ENCODE peak calls at places on chromosomes 13 and 19, in six cellular contexts. R is hepatic stellate cell, V is RPMI7951, Q is fibroblast of the conjunctiva, E is bronchial epithelial cell, O is H7. U is an unnamed sample.

GRCh38 chr19:13154241-13154778 is 4.1 kb downstream of the IER2 start:
- DNase-seq in R (peak), V (peak), Q (peak), E (peak), O (peak), U (no peak)

GRCh38 chr13:97621631-97622030 is 187.7 kb downstream of the RAP2A start:
- DNase-seq in R (no peak), V (no peak), Q (no peak), E (no peak), O (peak), U (no peak)

GRCh38 chr19:48878219-48879024 is 6.2 kb downstream of the PPP1R15A start:
- DNase-seq in R (no peak), V (peak), Q (no peak), E (peak), O (peak), U (no peak)

GRCh38 chr13:76454991-76455390 is 431.2 kb downstream of the KCTD12 start:
- DNase-seq in R (no peak), V (no peak), Q (no peak), E (no peak), O (no peak), U (no peak)

GRCh38 chr19:48568345-48568886 is 16.4 kb downstream of the SULT2B1 start:
- DNase-seq in R (peak), V (peak), Q (peak), E (peak), O (peak), U (no peak)

GRCh38 chr19:52778811-52779210 is 7.8 kb downstream of the ZNF600 start:
- DNase-seq in R (no peak), V (no peak), Q (no peak), E (peak), O (no peak), U (no peak)

GRCh38 chr13:77492982-77493381 is 42.5 kb upstream of the SCEL start:
- DNase-seq in R (no peak), V (no peak), Q (peak), E (peak), O (no peak), U (no peak)

GRCh38 chr13:39803156-39803555 is 147.7 kb downstream of the COG6 start:
- DNase-seq in R (no peak), V (no peak), Q (no peak), E (peak), O (no peak), U (peak)

GRCh38 chr19:32613008-32613407 is 32.0 kb downstream of the PDCD5 start:
- DNase-seq in R (no peak), V (no peak), Q (no peak), E (no peak), O (no peak), U (no peak)

GRCh38 chr19:11138659-11139526 is 16.7 kb downstream of the SPC24 start:
- DNase-seq in R (peak), V (peak), Q (peak), E (peak), O (peak), U (no peak)

GRCh38 chr19:4697304-4697703 is 26.3 kb downstream of the DPP9 start:
- DNase-seq in R (no peak), V (peak), Q (no peak), E (no peak), O (no peak), U (no peak)

GRCh38 chr19:30896551-30896950 is 452.7 kb downstream of the TSHZ3 start:
- DNase-seq in R (no peak), V (no peak), Q (no peak), E (no peak), O (peak), U (no peak)

GRCh38 chr13:74290324-74290773 is 156.1 kb upstream of the KLF12 start:
- DNase-seq in R (no peak), V (peak), Q (peak), E (peak), O (peak), U (no peak)

GRCh38 chr19:13011653-13012389 is 16.5 kb downstream of the NFIX start:
- DNase-seq in R (no peak), V (no peak), Q (no peak), E (no peak), O (peak), U (no peak)

GRCh38 chr19:35940078-35940775 is 4.1 kb downstream of the LRFN3 start:
- DNase-seq in R (no peak), V (no peak), Q (no peak), E (no peak), O (peak), U (no peak)

GRCh38 chr13:107373551-107373950 is 805.6 kb upstream of the ARGLU1 start:
- DNase-seq in R (peak), V (peak), Q (peak), E (peak), O (peak), U (no peak)